ENCODE peak calls at places on chromosome 13, in ten cellular contexts. K, W, Y, N, R, Q, J, S, G and D are unnamed samples.

GRCh38 chr13:38849316-38849715 is 141.3 kb downstream of the STOML3 start:
- DNase-seq in R (no peak), N (no peak), J (no peak), K (no peak), Y (no peak), G (no peak), S (no peak), Q (no peak), W (no peak), D (no peak)

GRCh38 chr13:29721766-29722165 is 126.3 kb upstream of the SLC7A1 start:
- DNase-seq in W (no peak), K (no peak), G (no peak), Q (no peak), S (no peak), Y (no peak), N (no peak), R (no peak), J (no peak), D (no peak)

GRCh38 chr13:46613409-46614049 is 60.6 kb downstream of the LRCH1 start:
- DNase-seq in G (no peak), J (peak; percentile 40), W (no peak), N (no peak), S (no peak), Q (no peak), K (no peak), R (no peak), Y (no peak), D (no peak)

GRCh38 chr13:93620366-93620765 is 393.8 kb downstream of the GPC6 start:
- DNase-seq in Y (no peak), R (no peak), W (no peak), J (no peak), K (no peak), N (no peak), G (no peak), S (no peak), Q (no peak), D (no peak)

GRCh38 chr13:77196052-77196618 is 130.8 kb downstream of the MYCBP2 start:
- DNase-seq in W (no peak), Q (no peak), J (no peak), G (no peak), Y (no peak), N (no peak), K (peak; percentile 0), S (no peak), R (no peak), D (no peak)

GRCh38 chr13:98142427-98143156 is at the start of gene FARP1:
- DNase-seq in R (no peak), K (peak; percentile 72), W (no peak), S (peak; percentile 66), Y (no peak), G (peak; percentile 54), N (peak; percentile 87), Q (peak; percentile 80), J (peak; percentile 65), D (peak; percentile 81)

GRCh38 chr13:35882722-35883497 is 248.3 kb downstream of the DCLK1 start:
- DNase-seq in W (no peak), Q (no peak), J (peak; percentile 47), Y (no peak), S (no peak), N (no peak), R (no peak), K (no peak), G (no peak), D (no peak)

GRCh38 chr13:79776538-79776937 is 295.6 kb downstream of the NDFIP2 start:
- DNase-seq in G (no peak), Q (no peak), K (peak; percentile 28), N (no peak), R (no peak), J (peak; percentile 50), W (no peak), Y (no peak), S (no peak), D (no peak)

GRCh38 chr13:98481511-98481951 is 95.4 kb downstream of the STK24 start:
- DNase-seq in G (no peak), W (no peak), Y (no peak), N (no peak), Q (no peak), S (no peak), R (no peak), J (peak; percentile 30), K (no peak), D (no peak)

GRCh38 chr13:99800004-99800403 is 171.6 kb downstream of the ZIC5 start:
- DNase-seq in K (no peak), Y (no peak), S (no peak), W (no peak), R (no peak), Q (no peak), J (no peak), N (no peak), G (no peak), D (no peak)

GRCh38 chr13:29162638-29163037 is 342.5 kb downstream of the MTUS2 start:
- DNase-seq in R (no peak), G (no peak), W (no peak), J (no peak), Q (peak; percentile 4), Y (no peak), K (no peak), N (no peak), S (no peak), D (no peak)

GRCh38 chr13:83286737-83287136 is 595.5 kb downstream of the SLITRK1 start:
- DNase-seq in Y (no peak), Q (no peak), S (no peak), W (no peak), K (peak; percentile 15), R (no peak), N (no peak), J (peak; percentile 33), G (no peak), D (no peak)

GRCh38 chr13:29369060-29369743 is 226.3 kb downstream of the SLC7A1 start:
- DNase-seq in S (peak; percentile 9), R (no peak), K (peak; percentile 54), J (peak; percentile 34), G (peak; percentile 46), N (peak; percentile 3), Q (no peak), Y (no peak), W (no peak), D (peak; percentile 9)

GRCh38 chr13:37681295-37682032 is 82.9 kb upstream of the POSTN start:
- DNase-seq in N (no peak), Q (no peak), R (no peak), G (no peak), K (peak; percentile 84), Y (no peak), J (peak; percentile 94), S (no peak), W (no peak), D (no peak)

GRCh38 chr13:112877976-112878955 is 90.7 kb upstream of the MCF2L start:
- DNase-seq in R (no peak), Y (no peak), G (no peak), W (no peak), K (no peak), N (no peak), Q (no peak), J (no peak), S (no peak), D (no peak)

GRCh38 chr13:35566340-35566739 is 89.9 kb upstream of the MAB21L1 start:
- DNase-seq in G (peak; percentile 70), R (no peak), K (peak; percentile 16), Q (no peak), W (no peak), N (no peak), Y (no peak), J (no peak), S (no peak), D (no peak)

GRCh38 chr13:102236830-102237621 is 164.8 kb downstream of the FGF14 start:
- DNase-seq in R (no peak), J (no peak), S (no peak), G (no peak), N (no peak), W (no peak), Q (no peak), K (no peak), Y (no peak), D (no peak)

GRCh38 chr13:60679131-60679530 is 282.1 kb downstream of the TDRD3 start:
- DNase-seq in R (no peak), G (no peak), Q (no peak), Y (no peak), J (no peak), W (no peak), N (no peak), K (peak; percentile 2), S (no peak), D (no peak)

GRCh38 chr13:39603424-39603947 is 493 bp upstream of the LHFPL6 start:
- DNase-seq in N (no peak), Q (peak; percentile 21), J (peak; percentile 24), G (peak; percentile 30), W (no peak), Y (no peak), K (peak; percentile 40), R (no peak), S (peak; percentile 16), D (peak; percentile 4)

GRCh38 chr13:46134961-46135522 is 30.2 kb upstream of the CPB2 start:
- DNase-seq in J (peak; percentile 2), N (peak; percentile 4), W (no peak), Y (no peak), K (no peak), G (no peak), S (no peak), Q (no peak), R (no peak), D (peak; percentile 87)

GRCh38 chr13:64071352-64071751 is 2655.7 kb upstream of the PCDH20 start:
- DNase-seq in J (no peak), S (no peak), K (no peak), Q (no peak), Y (no peak), W (no peak), N (no peak), G (peak; percentile 36), R (no peak), D (no peak)

GRCh38 chr13:100542546-100543156 is 45.9 kb downstream of the GGACT start:
- DNase-seq in R (no peak), G (peak; percentile 54), W (no peak), K (peak; percentile 50), Y (no peak), S (no peak), J (peak; percentile 64), Q (no peak), N (no peak), D (no peak)

GRCh38 chr13:110521296-110521680 is 40.2 kb downstream of the RAB20 start:
- DNase-seq in G (no peak), S (no peak), W (no peak), N (no peak), Y (no peak), K (no peak), Q (no peak), J (no peak), R (no peak), D (no peak)

GRCh38 chr13:98328511-98328910 is 151.4 kb upstream of the RNF113B start:
- DNase-seq in Y (no peak), W (no peak), S (no peak), J (no peak), K (no peak), R (no peak), Q (no peak), G (no peak), N (no peak), D (no peak)

GRCh38 chr13:73782781-73783180 is 351.4 kb downstream of the KLF12 start:
- DNase-seq in S (no peak), G (no peak), N (peak; percentile 31), K (no peak), J (peak; percentile 78), W (no peak), Y (no peak), R (no peak), Q (no peak), D (no peak)

GRCh38 chr13:87827479-87827878 is 156.3 kb downstream of the SLITRK5 start:
- DNase-seq in W (no peak), R (no peak), G (no peak), J (no peak), S (no peak), K (peak; percentile 3), Y (no peak), Q (no peak), N (no peak), D (no peak)